ENCODE peak calls at places on chromosomes 5 and 9, in nine cellular contexts. Z is kidney, Y is breast epithelium, M is upper lobe of right lung, K is H1, I is left ventricle myocardium inferior, N is uterus, A is H9, H is endodermal cell. P is an unnamed sample. For H3K4me1, the result is how much of the 10 kb centered on the place peaks cover.

GRCh38 chr9:121066850-121067249 is 7.9 kb upstream of the CNTRL start:
- DNase-seq in Z (no peak), Y (no peak), M (no peak), K (no peak), I (no peak), N (no peak), A (no peak), H (no peak), P (no peak)

GRCh38 chr9:136667217-136667939 is 4.7 kb downstream of the EGFL7 start:
- DNase-seq in Z (no peak), Y (no peak), M (no peak), K (no peak), I (no peak), N (no peak), A (no peak), H (no peak), P (no peak)

GRCh38 chr5:113061851-113062631 is 85.4 kb downstream of the DCP2 start:
- DNase-seq in Z (no peak), Y (no peak), M (no peak), K (no peak), I (no peak), N (no peak), A (peak), H (no peak), P (no peak)

GRCh38 chr5:155070781-155071180 is 57.2 kb downstream of the KIF4B start:
- DNase-seq in Z (no peak), Y (no peak), M (no peak), K (no peak), I (no peak), N (no peak), A (no peak), H (no peak), P (no peak)

GRCh38 chr9:31674264-31674663 is 710.2 kb upstream of the ACO1 start:
- DNase-seq in Z (no peak), Y (no peak), M (no peak), K (no peak), I (no peak), N (no peak), A (no peak), H (no peak), P (no peak)

GRCh38 chr5:93330506-93330905 is 250.5 kb downstream of the NR2F1-AS1 start:
- DNase-seq in Z (no peak), Y (no peak), M (no peak), K (no peak), I (no peak), N (no peak), A (no peak), H (no peak), P (no peak)

GRCh38 chr9:80407220-80407619 is 835.5 kb downstream of the TLE4 start:
- DNase-seq in Z (no peak), Y (no peak), M (no peak), K (no peak), I (no peak), N (no peak), A (peak), H (peak), P (no peak)

GRCh38 chr5:174159327-174160247 is 114.1 kb downstream of the NSG2 start:
- DNase-seq in Z (no peak), Y (no peak), M (no peak), K (peak), I (no peak), N (no peak), A (no peak), H (peak), P (no peak)

GRCh38 chr5:109942646-109943045 is 252.9 kb downstream of the MAN2A1 start:
- DNase-seq in Z (no peak), Y (no peak), M (no peak), K (no peak), I (no peak), N (no peak), A (no peak), H (no peak), P (no peak)

GRCh38 chr5:113581388-113581787 is 67.9 kb downstream of the YTHDC2 start:
- DNase-seq in Z (no peak), Y (no peak), M (no peak), K (no peak), I (no peak), N (no peak), A (no peak), H (no peak), P (no peak)

GRCh38 chr5:134438641-134439621 is 27.2 kb upstream of the CDKN2AIPNL start:
- DNase-seq in Z (peak), Y (peak), M (peak), K (peak), I (peak), N (peak), A (peak), H (peak), P (no peak)

GRCh38 chr5:133934822-133935793 is 33.3 kb downstream of the C5orf15 start:
- DNase-seq in Z (no peak), Y (no peak), M (no peak), K (no peak), I (no peak), N (no peak), A (no peak), H (no peak), P (no peak)

GRCh38 chr5:56155085-56155484 is 78.0 kb downstream of the ANKRD55 start:
- DNase-seq in Z (no peak), Y (no peak), M (no peak), K (no peak), I (no peak), N (no peak), A (no peak), H (no peak), P (no peak)

GRCh38 chr5:56159521-56159947 is 73.6 kb downstream of the ANKRD55 start:
- DNase-seq in Z (no peak), Y (no peak), M (no peak), K (no peak), I (no peak), N (no peak), A (no peak), H (no peak), P (no peak)

GRCh38 chr5:56158331-56158960 is 74.7 kb downstream of the ANKRD55 start:
- DNase-seq in Z (no peak), Y (no peak), M (no peak), K (no peak), I (no peak), N (no peak), A (no peak), H (no peak), P (no peak)

GRCh38 chr5:56152437-56152836 is 80.7 kb downstream of the ANKRD55 start:
- DNase-seq in Z (no peak), Y (no peak), M (no peak), K (no peak), I (no peak), N (no peak), A (no peak), H (no peak), P (no peak)

GRCh38 chr5:56155992-56156584 is 77.0 kb downstream of the ANKRD55 start:
- DNase-seq in Z (no peak), Y (no peak), M (no peak), K (no peak), I (no peak), N (no peak), A (no peak), H (no peak), P (no peak)
- H3K4me1 ChIP-seq in Z (under half), Y (under half), M (under half), K (under half), I (under half), N (under half), A (under half), H (under half), P (under half)

GRCh38 chr9:107437716-107438115 is 51.9 kb downstream of the KLF4 start:
- DNase-seq in Z (no peak), Y (no peak), M (no peak), K (no peak), I (no peak), N (no peak), A (no peak), H (peak), P (no peak)

GRCh38 chr9:107439991-107440456 is 49.5 kb downstream of the KLF4 start:
- DNase-seq in Z (no peak), Y (no peak), M (no peak), K (no peak), I (no peak), N (no peak), A (no peak), H (no peak), P (no peak)

GRCh38 chr9:107443786-107444185 is 45.8 kb downstream of the KLF4 start:
- DNase-seq in Z (no peak), Y (no peak), M (no peak), K (no peak), I (no peak), N (no peak), A (no peak), H (no peak), P (no peak)

GRCh38 chr9:107435415-107435814 is 54.2 kb downstream of the KLF4 start:
- DNase-seq in Z (no peak), Y (no peak), M (no peak), K (no peak), I (no peak), N (no peak), A (no peak), H (no peak), P (no peak)

DNA sequence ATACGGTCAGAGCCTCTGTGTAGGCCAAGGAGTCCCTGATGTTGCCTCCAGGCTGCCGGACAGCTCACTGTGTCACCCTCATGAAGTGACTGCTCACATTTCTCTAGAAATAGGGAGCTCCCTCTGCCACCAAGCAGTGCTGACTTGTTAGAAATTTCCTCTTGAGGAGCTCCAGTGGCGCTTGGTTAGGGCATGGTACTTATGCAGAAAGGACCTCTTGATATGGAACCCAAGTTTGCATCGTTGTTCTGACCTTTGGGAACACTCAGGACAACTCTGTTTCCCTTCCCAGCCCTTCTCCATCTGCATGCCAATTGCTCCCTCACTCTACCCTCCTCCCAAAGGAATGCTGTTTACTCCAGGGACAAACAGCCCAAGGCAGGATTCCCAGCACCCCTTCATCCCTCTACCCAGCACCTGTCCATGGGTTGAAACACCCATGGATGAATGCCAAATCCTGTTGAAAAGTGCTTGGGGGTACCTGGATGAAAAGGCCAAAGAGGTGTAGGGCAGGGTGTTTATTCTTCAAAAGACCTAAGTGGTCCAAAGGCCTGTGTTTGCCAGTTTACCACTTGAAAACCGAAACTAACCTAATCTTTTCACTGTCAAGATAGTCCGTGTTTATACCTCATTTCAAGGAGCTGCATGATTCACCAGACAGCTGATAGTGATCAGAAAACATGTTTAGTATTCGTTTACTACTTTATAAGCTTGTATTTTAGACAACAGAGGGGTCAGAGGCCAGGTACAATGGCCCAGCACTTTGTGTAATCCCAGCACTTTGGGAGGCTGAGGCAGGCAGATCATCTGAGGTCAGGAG is 51.1 kb downstream of the KLF4 start:
- DNase-seq in Z (no peak), Y (no peak), M (no peak), K (peak), I (no peak), N (no peak), A (peak), H (peak), P (no peak)
- TF ChIP-seq CTCF in Z (no peak), Y (no peak), M (no peak), K (no peak), I (no peak), N (no peak), A (no peak), H (no peak), P (no peak)

DNA sequence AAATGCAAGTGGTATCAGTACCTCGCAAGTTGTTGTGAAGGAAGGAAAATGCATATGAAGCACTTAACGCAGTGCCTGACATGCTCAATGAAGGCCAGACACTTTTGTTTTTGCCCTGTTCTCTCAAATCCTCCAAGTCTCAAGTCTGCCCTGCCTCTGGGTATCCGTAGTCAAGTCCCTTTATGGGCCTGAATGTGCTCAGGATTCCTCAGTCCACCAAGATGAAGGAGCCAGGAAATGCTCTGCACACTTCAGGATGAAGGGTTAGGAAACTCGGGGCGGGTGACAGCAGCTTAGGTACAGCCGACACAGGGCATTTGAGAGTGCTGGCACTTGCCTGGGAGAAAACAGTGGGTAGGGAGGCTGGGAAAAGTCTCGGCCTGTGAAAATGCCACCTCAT is 1.4 kb downstream of the ECSCR start:
- DNase-seq in Z (no peak), Y (no peak), M (no peak), K (no peak), I (no peak), N (no peak), A (no peak), H (no peak), P (no peak)
- H3K4me1 ChIP-seq in Z (under half), Y (under half), M (under half), K (under half), I (under half), N (under half), A (under half), H (under half), P (under half)

GRCh38 chr5:1950096-1950707 is 67.5 kb upstream of the IRX4 start:
- DNase-seq in Z (no peak), Y (no peak), M (peak), K (no peak), I (no peak), N (no peak), A (no peak), H (no peak), P (no peak)
- TF ChIP-seq CTCF in Z (no peak), Y (no peak), M (no peak), K (no peak), I (no peak), N (no peak), A (no peak), H (no peak), P (no peak)

DNA sequence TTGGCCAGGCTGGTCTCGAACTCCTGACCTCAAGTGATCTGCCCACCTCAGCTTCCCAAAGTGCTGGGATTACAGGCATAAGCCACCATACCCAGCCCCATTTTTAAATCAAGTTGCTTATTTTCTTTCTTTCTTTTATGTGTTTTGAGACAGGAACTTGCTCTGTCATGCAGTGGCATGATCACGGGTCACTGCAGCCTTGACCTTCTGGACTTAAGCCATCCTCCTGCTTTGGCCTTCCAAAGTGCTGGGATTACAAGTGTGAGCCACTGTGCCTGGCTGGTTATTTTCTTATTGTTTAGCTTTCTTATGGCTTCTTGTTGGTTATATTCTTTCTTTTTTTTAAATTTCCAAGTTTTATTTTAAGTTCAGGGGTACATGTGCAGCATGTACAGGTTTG is 79.7 kb upstream of the C5orf63 start:
- DNase-seq in Z (no peak), Y (no peak), M (no peak), K (no peak), I (no peak), N (no peak), A (no peak), H (no peak), P (no peak)
- H3K4me1 ChIP-seq in Z (under half), Y (under half), M (under half), K (under half), I (under half), N (under half), A (under half), H (under half), P (under half)

DNA sequence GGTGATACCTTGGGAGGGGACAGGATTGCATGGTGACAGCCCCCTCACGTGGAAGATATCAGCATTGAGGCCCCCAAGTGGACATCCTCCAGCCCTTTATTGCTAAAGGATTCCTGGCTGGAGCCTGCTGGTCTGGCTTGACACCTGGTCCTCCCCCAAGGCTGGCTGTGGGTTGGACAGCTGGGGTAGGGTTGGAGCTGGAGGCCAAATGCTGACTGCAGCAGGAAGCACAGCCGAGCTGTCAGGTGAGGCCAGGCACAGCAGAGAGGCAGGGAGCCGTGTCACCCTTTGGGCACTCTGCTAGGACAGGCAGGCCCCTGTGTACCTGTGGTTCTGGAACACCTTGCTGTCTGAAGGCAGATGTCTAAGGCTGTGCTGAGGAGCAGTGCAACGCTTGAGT is 2.2 kb downstream of the CACFD1 start:
- DNase-seq in Z (peak), Y (no peak), M (no peak), K (no peak), I (no peak), N (no peak), A (no peak), H (no peak), P (no peak)
- TF ChIP-seq CTCF in Z (no peak), Y (no peak), M (no peak), K (no peak), I (no peak), N (no peak), A (no peak), H (no peak), P (no peak)

GRCh38 chr5:141510160-141510559 is 21.3 kb downstream of the PCDHGC5 start:
- DNase-seq in Z (no peak), Y (no peak), M (no peak), K (no peak), I (no peak), N (no peak), A (no peak), H (no peak), P (no peak)
- H3K4me1 ChIP-seq in Z (under half), Y (under half), M (under half), K (under half), I (half or more), N (under half), A (under half), H (under half), P (under half)

DNA sequence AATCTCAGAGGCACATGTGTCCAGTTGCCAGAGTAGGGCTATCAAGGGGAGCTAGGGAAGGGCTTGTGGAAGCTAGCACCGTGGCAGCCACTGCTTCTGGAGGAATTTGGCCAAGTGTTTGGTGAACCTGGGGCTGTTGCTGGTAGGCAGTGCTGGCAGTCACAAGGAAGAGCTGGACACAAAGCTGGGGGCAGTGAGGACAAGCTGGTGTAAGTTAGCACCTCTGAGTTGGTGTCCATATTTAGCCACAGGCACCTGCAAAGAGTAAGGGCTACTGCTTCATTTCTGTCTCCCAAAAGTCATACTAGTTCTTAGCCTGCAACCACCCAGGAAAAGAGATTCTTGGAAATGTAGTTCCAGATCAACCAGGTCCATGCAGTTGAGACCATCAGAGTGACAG is 359.4 kb downstream of the CSNK1G3 start:
- DNase-seq in Z (no peak), Y (no peak), M (no peak), K (no peak), I (no peak), N (no peak), A (no peak), H (no peak), P (no peak)
- TF ChIP-seq CTCF in Z (no peak), Y (no peak), M (no peak), K (no peak), I (no peak), N (no peak), A (no peak), H (no peak), P (no peak)